ENCODE peak calls at places on chromosomes 6 and 20, in eight cellular contexts. One of them, this sample, is unnamed.

GRCh38 chr6:157496534-157497095 is 115.6 kb downstream of the ZDHHC14 start:
- DNase-seq in EL: no peak
- DNase-seq in DMS153: no peak
- DNase-seq in NCI-H1417: no peak
- DNase-seq in GM12878: no peak
- DNase-seq in heart right ventricle: no peak
- DNase-seq in GM20000: no peak
- DNase-seq in stimulated activated CD8-positive, alpha-beta memory T cell treated with anti-CD3 and anti-CD28 coated beads, Interleukin-7, amount 100 ng/mL, for 48 hours: no peak
- DNase-seq in this sample: no peak

GRCh38 chr6:21935561-21936028 is 342.0 kb downstream of the SOX4 start:
- DNase-seq in EL: peak; percentile 60
- DNase-seq in DMS153: no peak
- DNase-seq in NCI-H1417: no peak
- DNase-seq in GM12878: no peak
- DNase-seq in heart right ventricle: no peak
- DNase-seq in GM20000: peak; percentile 17
- DNase-seq in stimulated activated CD8-positive, alpha-beta memory T cell treated with anti-CD3 and anti-CD28 coated beads, Interleukin-7, amount 100 ng/mL, for 48 hours: no peak
- DNase-seq in this sample: no peak

GRCh38 chr6:141488466-141488865 is 644.3 kb upstream of the GJE1 start:
- DNase-seq in EL: peak; percentile 28
- DNase-seq in DMS153: peak; percentile 68
- DNase-seq in NCI-H1417: no peak
- DNase-seq in GM12878: no peak
- DNase-seq in heart right ventricle: no peak
- DNase-seq in GM20000: peak; percentile 15
- DNase-seq in stimulated activated CD8-positive, alpha-beta memory T cell treated with anti-CD3 and anti-CD28 coated beads, Interleukin-7, amount 100 ng/mL, for 48 hours: no peak
- DNase-seq in this sample: no peak

GRCh38 chr6:19879663-19880062 is 42.5 kb downstream of the ID4 start:
- DNase-seq in EL: no peak
- DNase-seq in DMS153: peak; percentile 85
- DNase-seq in NCI-H1417: peak; percentile 97
- DNase-seq in GM12878: no peak
- DNase-seq in heart right ventricle: no peak
- DNase-seq in GM20000: no peak
- DNase-seq in stimulated activated CD8-positive, alpha-beta memory T cell treated with anti-CD3 and anti-CD28 coated beads, Interleukin-7, amount 100 ng/mL, for 48 hours: no peak
- DNase-seq in this sample: no peak

GRCh38 chr6:12947191-12947795 is 230.7 kb downstream of the PHACTR1 start:
- DNase-seq in EL: peak; percentile 34
- DNase-seq in DMS153: no peak
- DNase-seq in NCI-H1417: no peak
- DNase-seq in GM12878: no peak
- DNase-seq in heart right ventricle: no peak
- DNase-seq in GM20000: no peak
- DNase-seq in stimulated activated CD8-positive, alpha-beta memory T cell treated with anti-CD3 and anti-CD28 coated beads, Interleukin-7, amount 100 ng/mL, for 48 hours: no peak
- DNase-seq in this sample: no peak

GRCh38 chr20:24241466-24241865 is 228.0 kb upstream of the SYNDIG1 start:
- DNase-seq in EL: no peak
- DNase-seq in DMS153: no peak
- DNase-seq in NCI-H1417: no peak
- DNase-seq in GM12878: no peak
- DNase-seq in heart right ventricle: no peak
- DNase-seq in GM20000: no peak
- DNase-seq in stimulated activated CD8-positive, alpha-beta memory T cell treated with anti-CD3 and anti-CD28 coated beads, Interleukin-7, amount 100 ng/mL, for 48 hours: no peak
- DNase-seq in this sample: no peak

GRCh38 chr6:1620504-1621327 is 11.0 kb downstream of the FOXC1 start:
- DNase-seq in EL: no peak
- DNase-seq in DMS153: no peak
- DNase-seq in NCI-H1417: no peak
- DNase-seq in GM12878: no peak
- DNase-seq in heart right ventricle: no peak
- DNase-seq in GM20000: no peak
- DNase-seq in stimulated activated CD8-positive, alpha-beta memory T cell treated with anti-CD3 and anti-CD28 coated beads, Interleukin-7, amount 100 ng/mL, for 48 hours: no peak
- DNase-seq in this sample: no peak

GRCh38 chr6:137767931-137768690 is 98.9 kb upstream of the TNFAIP3 start:
- DNase-seq in EL: peak; percentile 70
- DNase-seq in DMS153: no peak
- DNase-seq in NCI-H1417: no peak
- DNase-seq in GM12878: peak; percentile 79
- DNase-seq in heart right ventricle: no peak
- DNase-seq in GM20000: peak; percentile 59
- DNase-seq in stimulated activated CD8-positive, alpha-beta memory T cell treated with anti-CD3 and anti-CD28 coated beads, Interleukin-7, amount 100 ng/mL, for 48 hours: no peak
- DNase-seq in this sample: no peak

GRCh38 chr6:66788579-66788978 is 1081.6 kb upstream of the EYS start:
- DNase-seq in EL: no peak
- DNase-seq in DMS153: no peak
- DNase-seq in NCI-H1417: no peak
- DNase-seq in GM12878: no peak
- DNase-seq in heart right ventricle: no peak
- DNase-seq in GM20000: no peak
- DNase-seq in stimulated activated CD8-positive, alpha-beta memory T cell treated with anti-CD3 and anti-CD28 coated beads, Interleukin-7, amount 100 ng/mL, for 48 hours: no peak
- DNase-seq in this sample: no peak

GRCh38 chr6:10151144-10151915 is 263.5 kb downstream of the TFAP2A start:
- DNase-seq in EL: peak; percentile 93
- DNase-seq in DMS153: no peak
- DNase-seq in NCI-H1417: no peak
- DNase-seq in GM12878: no peak
- DNase-seq in heart right ventricle: no peak
- DNase-seq in GM20000: no peak
- DNase-seq in stimulated activated CD8-positive, alpha-beta memory T cell treated with anti-CD3 and anti-CD28 coated beads, Interleukin-7, amount 100 ng/mL, for 48 hours: no peak
- DNase-seq in this sample: no peak

This sample was measured in Right ventricle myocardium superior.